ENCODE peak calls at places on chromosomes 7 and 10, in ten cellular contexts. M is GM13977, N is astrocyte of the spinal cord, P is RWPE1, H is OCI-LY7, T is GM12865, F is right lobe of liver, S is spleen, Z is NB4, W is BJ. U is an unnamed sample.

GRCh38 chr7:104469135-104469820 is 140.9 kb downstream of the LHFPL3 start:
- DNase-seq in M (no peak), N (no peak), P (no peak), H (no peak), T (no peak), F (no peak), S (no peak), Z (no peak), W (no peak), U (no peak)

GRCh38 chr7:47268826-47269465 is 313.0 kb downstream of the TNS3 start:
- DNase-seq in M (no peak), N (no peak), P (no peak), H (no peak), T (no peak), F (no peak), S (no peak), Z (no peak), W (no peak), U (no peak)

GRCh38 chr10:867807-868206 is 63.7 kb downstream of the LARP4B start:
- DNase-seq in M (no peak), N (peak), P (no peak), H (no peak), T (no peak), F (no peak), S (no peak), Z (no peak), W (no peak), U (no peak)

GRCh38 chr7:91047636-91048035 is 216.6 kb upstream of the FZD1 start:
- DNase-seq in M (no peak), N (no peak), P (no peak), H (no peak), T (no peak), F (no peak), S (no peak), Z (no peak), W (no peak), U (no peak)

GRCh38 chr7:158737064-158737695 is 32.6 kb upstream of the NCAPG2 start:
- DNase-seq in M (no peak), N (no peak), P (no peak), H (no peak), T (no peak), F (no peak), S (no peak), Z (no peak), W (no peak), U (no peak)

GRCh38 chr7:55970561-55970960 is 6.2 kb downstream of the NIPSNAP2 start:
- DNase-seq in M (no peak), N (no peak), P (no peak), H (no peak), T (no peak), F (no peak), S (no peak), Z (no peak), W (no peak), U (no peak)

GRCh38 chr7:154587812-154588211 is 415.1 kb downstream of the PAXIP1 start:
- DNase-seq in M (no peak), N (no peak), P (no peak), H (no peak), T (no peak), F (no peak), S (no peak), Z (no peak), W (no peak), U (no peak)

GRCh38 chr7:38367301-38367700 is 93.9 kb upstream of the TARP start:
- DNase-seq in M (no peak), N (peak), P (no peak), H (peak), T (peak), F (no peak), S (no peak), Z (peak), W (no peak), U (peak)

GRCh38 chr10:126854726-126855125 is 50.5 kb upstream of the DOCK1 start:
- DNase-seq in M (no peak), N (no peak), P (no peak), H (no peak), T (no peak), F (no peak), S (no peak), Z (no peak), W (no peak), U (no peak)

GRCh38 chr7:50552921-50553320 is 12.3 kb downstream of the DDC start:
- DNase-seq in M (no peak), N (peak), P (peak), H (no peak), T (peak), F (no peak), S (no peak), Z (peak), W (no peak), U (peak)

GRCh38 chr10:36147529-36147928 is 505.4 kb upstream of the FZD8 start:
- DNase-seq in M (no peak), N (no peak), P (no peak), H (no peak), T (no peak), F (no peak), S (no peak), Z (no peak), W (no peak), U (no peak)

GRCh38 chr7:100801833-100802568 is 25.3 kb downstream of the EPHB4 start:
- DNase-seq in M (no peak), N (peak), P (peak), H (no peak), T (no peak), F (no peak), S (no peak), Z (peak), W (peak), U (no peak)

GRCh38 chr7:126483972-126484371 is 768.8 kb downstream of the GRM8 start:
- DNase-seq in M (no peak), N (no peak), P (no peak), H (no peak), T (no peak), F (no peak), S (no peak), Z (no peak), W (no peak), U (no peak)

GRCh38 chr10:109475704-109476103 is 447.6 kb downstream of the XPNPEP1 start:
- DNase-seq in M (no peak), N (no peak), P (no peak), H (no peak), T (no peak), F (no peak), S (no peak), Z (no peak), W (no peak), U (no peak)

GRCh38 chr7:103689262-103689661 is 243.3 kb upstream of the SLC26A5 start:
- DNase-seq in M (no peak), N (no peak), P (no peak), H (no peak), T (no peak), F (no peak), S (no peak), Z (no peak), W (no peak), U (no peak)

GRCh38 chr10:25453619-25454018 is 278.8 kb downstream of the GPR158 start:
- DNase-seq in M (no peak), N (no peak), P (no peak), H (no peak), T (no peak), F (no peak), S (no peak), Z (no peak), W (no peak), U (no peak)

GRCh38 chr10:98226508-98227144 is 41.4 kb downstream of the LOXL4 start:
- DNase-seq in M (no peak), N (no peak), P (no peak), H (no peak), T (no peak), F (no peak), S (no peak), Z (no peak), W (no peak), U (no peak)

GRCh38 chr10:99920901-99921300 is 88.8 kb downstream of the DNMBP start:
- DNase-seq in M (no peak), N (peak), P (peak), H (no peak), T (no peak), F (no peak), S (no peak), Z (no peak), W (no peak), U (no peak)

GRCh38 chr7:42099837-42100508 is 137.0 kb downstream of the GLI3 start:
- DNase-seq in M (no peak), N (no peak), P (peak), H (no peak), T (no peak), F (no peak), S (no peak), Z (peak), W (no peak), U (no peak)

GRCh38 chr10:125692246-125692931 is 9.4 kb upstream of the TEX36 start:
- DNase-seq in M (no peak), N (no peak), P (no peak), H (peak), T (no peak), F (no peak), S (no peak), Z (no peak), W (peak), U (no peak)

DNA sequence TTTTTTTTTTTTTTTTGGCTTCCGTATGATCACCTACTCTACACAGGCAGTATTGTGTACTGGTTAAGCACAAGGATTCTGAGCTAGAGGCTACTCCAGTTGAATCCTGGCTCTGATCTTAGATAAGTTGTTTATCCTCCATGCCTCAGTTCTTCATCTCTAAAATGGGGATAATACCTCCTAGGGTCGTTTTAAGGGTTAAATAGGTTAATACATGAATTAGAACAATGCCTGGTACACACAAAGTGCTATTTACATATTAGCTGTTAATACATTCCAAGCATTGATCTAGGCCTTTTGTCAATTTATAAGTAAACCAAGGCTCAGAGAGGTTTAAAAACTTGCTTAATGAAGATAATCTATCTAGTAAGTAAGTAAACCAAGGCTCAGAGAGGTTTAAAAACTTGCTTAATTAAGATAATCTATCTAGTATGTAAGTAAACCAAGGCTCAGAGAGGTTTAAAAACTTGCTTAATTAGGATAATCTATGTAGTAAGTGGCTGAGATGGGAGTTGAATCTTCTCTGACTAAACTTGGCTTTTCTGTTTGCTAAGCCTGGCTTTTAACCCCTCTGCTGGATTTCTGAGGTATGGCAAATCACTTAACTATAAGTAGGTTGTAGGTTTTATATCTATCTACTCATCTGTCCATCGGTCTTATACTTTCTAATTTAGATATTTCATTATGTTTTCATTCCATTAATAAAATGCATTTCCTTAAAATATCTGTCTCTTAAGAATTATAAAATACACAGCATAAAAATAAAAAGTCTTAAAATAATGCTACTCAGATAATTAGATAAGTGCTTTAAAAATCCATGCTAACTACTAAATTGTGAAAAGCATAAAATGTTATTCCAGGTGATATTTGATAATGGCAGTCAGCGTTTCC is 59.2 kb downstream of the ST7 start:
- DNase-seq in M (no peak), N (peak), P (peak), H (peak), T (peak), F (no peak), S (no peak), Z (peak), W (no peak), U (no peak)
- TF ChIP-seq CTCF in M (peak), N (peak), P (peak), H (peak), T (peak), F (peak), S (no peak), Z (peak), W (peak), U (peak)

GRCh38 chr10:130329792-130330191 is 193.6 kb downstream of the GLRX3 start:
- DNase-seq in M (no peak), N (no peak), P (no peak), H (no peak), T (no peak), F (no peak), S (no peak), Z (no peak), W (no peak), U (no peak)

GRCh38 chr10:130335336-130335735 is 199.1 kb downstream of the GLRX3 start:
- DNase-seq in M (no peak), N (no peak), P (no peak), H (no peak), T (no peak), F (no peak), S (no peak), Z (no peak), W (no peak), U (no peak)

GRCh38 chr10:130337305-130337640 is 201.1 kb downstream of the GLRX3 start:
- DNase-seq in M (no peak), N (no peak), P (no peak), H (no peak), T (no peak), F (no peak), S (no peak), Z (no peak), W (no peak), U (no peak)

GRCh38 chr10:130336612-130337304 is 200.6 kb downstream of the GLRX3 start:
- DNase-seq in M (no peak), N (no peak), P (no peak), H (no peak), T (no peak), F (no peak), S (no peak), Z (peak), W (no peak), U (no peak)

GRCh38 chr10:130333185-130333584 is 197.0 kb downstream of the GLRX3 start:
- DNase-seq in M (no peak), N (no peak), P (no peak), H (no peak), T (no peak), F (no peak), S (no peak), Z (peak), W (no peak), U (no peak)
- TF ChIP-seq CTCF in M (no peak), N (no peak), P (no peak), H (peak), T (no peak), F (no peak), S (no peak), Z (peak), W (no peak), U (no peak)

GRCh38 chr10:69583106-69583505 is 9.9 kb upstream of the NEUROG3 start:
- DNase-seq in M (no peak), N (no peak), P (no peak), H (no peak), T (no peak), F (no peak), S (no peak), Z (no peak), W (no peak), U (no peak)

DNA sequence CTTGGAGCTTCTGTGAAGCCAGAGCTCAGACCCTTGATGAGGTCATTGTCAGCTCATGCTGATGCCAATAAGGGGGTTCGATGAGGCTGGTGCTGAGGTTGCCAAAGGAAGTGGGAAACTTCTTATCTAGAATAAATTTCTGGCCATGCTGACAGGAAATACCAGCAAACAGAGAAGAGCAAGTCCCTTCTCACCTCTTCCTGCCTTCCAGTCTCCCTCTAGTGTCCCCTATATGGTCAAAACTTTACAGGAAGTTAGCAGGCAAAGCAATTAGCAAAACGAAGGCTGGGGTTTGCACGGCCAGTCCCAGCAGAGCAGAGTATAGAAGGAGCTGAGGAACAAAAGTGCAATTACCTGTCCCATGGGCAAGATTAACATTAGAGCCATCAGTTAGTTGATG is 15.1 kb upstream of the NEUROG3 start:
- DNase-seq in M (no peak), N (no peak), P (no peak), H (no peak), T (no peak), F (no peak), S (no peak), Z (no peak), W (no peak), U (no peak)
- TF ChIP-seq CTCF in M (no peak), N (no peak), P (no peak), H (no peak), T (no peak), F (no peak), S (no peak), Z (peak), W (no peak), U (no peak)

DNA sequence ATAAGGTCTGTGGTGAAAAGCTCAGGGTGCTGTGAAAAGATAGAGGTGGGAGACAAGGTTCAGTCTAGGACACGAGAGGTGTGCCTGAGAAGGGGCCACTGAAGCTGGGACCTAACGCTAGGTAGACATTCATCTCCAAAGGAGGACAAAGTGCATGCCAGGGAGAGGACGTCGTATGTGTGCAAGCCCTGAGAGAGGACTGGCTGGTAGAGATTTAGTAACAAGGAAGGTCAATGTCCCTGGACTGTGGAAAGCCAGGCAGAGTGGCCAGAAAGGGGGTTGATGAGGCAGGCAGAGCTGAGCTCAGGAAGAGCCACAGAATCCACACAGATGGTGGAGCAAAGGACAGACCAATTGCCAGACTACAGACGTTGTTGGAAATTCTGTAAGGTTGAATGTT is 817.6 kb downstream of the CCSER2 start:
- DNase-seq in M (no peak), N (no peak), P (no peak), H (no peak), T (no peak), F (peak), S (no peak), Z (no peak), W (no peak), U (no peak)
- TF ChIP-seq CTCF in M (no peak), N (no peak), P (no peak), H (no peak), T (no peak), F (no peak), S (no peak), Z (no peak), W (no peak), U (no peak)

DNA sequence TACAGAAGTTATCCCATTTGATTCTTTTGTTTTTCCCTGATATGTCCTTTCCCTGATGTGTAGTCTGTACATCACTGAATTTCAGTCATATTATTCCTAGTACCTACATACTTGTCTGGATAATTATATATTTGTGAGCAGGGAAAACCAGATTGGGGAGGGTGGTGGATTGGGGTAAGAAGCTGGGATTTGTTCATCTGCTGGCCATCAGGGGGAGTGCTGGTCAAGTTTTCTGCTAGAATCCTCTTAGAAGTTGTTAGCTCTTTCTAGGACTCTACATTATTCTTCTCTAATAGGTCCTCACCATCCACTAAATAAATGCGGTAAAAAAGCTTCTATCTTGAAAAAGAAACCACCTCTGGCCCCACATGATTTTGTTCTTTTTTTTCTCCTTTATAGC is 232.7 kb upstream of the TAC1 start:
- DNase-seq in M (peak), N (no peak), P (peak), H (peak), T (peak), F (peak), S (no peak), Z (peak), W (no peak), U (peak)
- TF ChIP-seq CTCF in M (peak), N (peak), P (peak), H (peak), T (peak), F (peak), S (no peak), Z (peak), W (no peak), U (peak)

GRCh38 chr10:75261813-75262725 is 26.3 kb upstream of the COMTD1 start:
- DNase-seq in M (no peak), N (no peak), P (peak), H (no peak), T (no peak), F (no peak), S (no peak), Z (no peak), W (peak), U (no peak)
- TF ChIP-seq CTCF in M (no peak), N (no peak), P (no peak), H (no peak), T (no peak), F (no peak), S (no peak), Z (no peak), W (no peak), U (no peak)